ENCODE peak calls at places on chromosome 14, in four cellular contexts. I is EL, F is dorsolateral prefrontal cortex, S is AG20443. Z is an unnamed sample.
A peak's percentile ranks its signal among the peaks of the same experiment; 100 is the strongest.

GRCh38 chr14:80784824-80785223 is 156.7 kb downstream of the CEP128 start:
- DNase-seq in S (no peak), I (no peak), F (no peak), Z (peak; percentile 59)

GRCh38 chr14:93857500-93857899 is 69.2 kb upstream of the PRIMA1 start:
- DNase-seq in S (no peak), I (no peak), F (peak; percentile 54), Z (peak; percentile 14)

GRCh38 chr14:77923131-77923933 is 123.4 kb downstream of the ADCK1 start:
- DNase-seq in S (no peak), F (no peak), I (no peak), Z (no peak)

GRCh38 chr14:54784657-54785056 is 118.0 kb downstream of the GCH1 start:
- DNase-seq in S (no peak), F (no peak), I (no peak), Z (no peak)

GRCh38 chr14:83988274-83988673 is 1541.7 kb upstream of the FLRT2 start:
- DNase-seq in S (no peak), F (no peak), I (no peak), Z (no peak)

GRCh38 chr14:33056213-33056612 is 117.5 kb downstream of the NPAS3 start:
- DNase-seq in F (no peak), S (no peak), I (no peak), Z (no peak)

GRCh38 chr14:91323671-91324605 is 79.4 kb upstream of the GPR68 start:
- DNase-seq in F (peak; percentile 93), S (peak; percentile 76), I (peak; percentile 72), Z (peak; percentile 77)

GRCh38 chr14:96135285-96135684 is 69.4 kb upstream of the BDKRB2 start:
- DNase-seq in S (no peak), F (no peak), I (no peak), Z (no peak)

GRCh38 chr14:75522224-75522764 is at the start of gene BATF:
- DNase-seq in F (no peak), I (no peak), S (no peak), Z (peak; percentile 32)

GRCh38 chr14:71244341-71244740 is 337.1 kb downstream of the PCNX1 start:
- DNase-seq in F (no peak), I (no peak), S (peak; percentile 60), Z (no peak)

GRCh38 chr14:71388336-71388735 is 481.1 kb downstream of the PCNX1 start:
- DNase-seq in I (no peak), S (no peak), F (no peak), Z (no peak)

GRCh38 chr14:69010632-69011031 is 31.5 kb upstream of the ACTN1 start:
- DNase-seq in F (no peak), I (peak; percentile 41), S (no peak), Z (no peak)

GRCh38 chr14:99263564-99264330 is 8.2 kb downstream of the BCL11B start:
- DNase-seq in F (no peak), I (no peak), S (no peak), Z (no peak)

GRCh38 chr14:78302841-78303240 is 132.7 kb downstream of the NRXN3 start:
- DNase-seq in F (no peak), S (no peak), I (no peak), Z (no peak)

GRCh38 chr14:87161502-87161901 is 831.5 kb downstream of the GALC start:
- DNase-seq in I (no peak), S (no peak), F (no peak), Z (no peak)

GRCh38 chr14:92953526-92953925 is 30.6 kb downstream of the CHGA start:
- DNase-seq in I (no peak), S (no peak), F (no peak), Z (no peak)

GRCh38 chr14:101636081-101636560 is 74.8 kb downstream of the DIO3 start:
- DNase-seq in S (no peak), I (no peak), F (no peak), Z (no peak)

GRCh38 chr14:35534130-35534883 is at the start of gene INSM2:
- DNase-seq in S (peak; percentile 9), F (no peak), I (no peak), Z (no peak)

GRCh38 chr14:70822706-70823185 is 13.4 kb upstream of the MAP3K9 start:
- DNase-seq in F (peak; percentile 36), S (peak; percentile 74), I (peak; percentile 31), Z (no peak)

GRCh38 chr14:22002860-22003284 is 329.3 kb upstream of the OR4E1 start:
- DNase-seq in S (no peak), F (no peak), I (no peak), Z (no peak)

GRCh38 chr14:60166144-60166543 is 946 bp upstream of the DHRS7 start:
- DNase-seq in F (no peak), S (no peak), I (no peak), Z (no peak)

GRCh38 chr14:99716850-99717681 is 33.0 kb downstream of the CYP46A1 start:
- DNase-seq in F (no peak), I (no peak), S (peak; percentile 2), Z (no peak)

GRCh38 chr14:100289916-100290606 is 16.2 kb downstream of the SLC25A29 start:
- DNase-seq in F (no peak), I (no peak), S (no peak), Z (no peak)

GRCh38 chr14:86858591-86858990 is 1134.4 kb downstream of the GALC start:
- DNase-seq in S (no peak), I (no peak), F (no peak), Z (no peak)

GRCh38 chr14:32312010-32312331 is 17.1 kb upstream of the AKAP6 start:
- DNase-seq in I (no peak), S (no peak), F (no peak), Z (no peak)

GRCh38 chr14:68622856-68623255 is 170.0 kb downstream of the ZFP36L1 start:
- DNase-seq in I (no peak), S (no peak), F (no peak), Z (no peak)

Z was measured in Ammon's horn.